ENCODE peak calls at places on chromosomes 1 and 21, in seven cellular contexts. W, G, Q, C, S, B and L are unnamed samples.

GRCh38 chr1:180266275-180267210 is 36.5 kb downstream of the LHX4 start:
- DNase-seq in W (no peak), G (no peak), Q (no peak), C (no peak), S (no peak), B (no peak), L (no peak)

GRCh38 chr1:94068096-94068830 is 52.7 kb downstream of the ABCA4 start:
- DNase-seq in W (no peak), G (no peak), Q (no peak), C (no peak), S (peak), B (no peak), L (no peak)

GRCh38 chr1:42978317-42979036 is 19.8 kb upstream of the SLC2A1 start:
- DNase-seq in W (no peak), G (no peak), Q (peak), C (no peak), S (no peak), B (no peak), L (no peak)

GRCh38 chr1:4122513-4123160 is 222.6 kb upstream of the C1orf174 start:
- DNase-seq in W (no peak), G (no peak), Q (no peak), C (no peak), S (no peak), B (no peak), L (no peak)

GRCh38 chr1:192639607-192640368 is 3.8 kb downstream of the RGS13 start:
- DNase-seq in W (no peak), G (no peak), Q (no peak), C (no peak), S (peak), B (no peak), L (no peak)

GRCh38 chr1:87439821-87440220 is 111.1 kb downstream of the LMO4 start:
- DNase-seq in W (no peak), G (no peak), Q (no peak), C (no peak), S (no peak), B (no peak), L (no peak)

GRCh38 chr1:157189096-157189495 is 50.9 kb upstream of the ETV3 start:
- DNase-seq in W (no peak), G (no peak), Q (no peak), C (no peak), S (no peak), B (no peak), L (no peak)

GRCh38 chr1:215749423-215749822 is 182.3 kb downstream of the KCTD3 start:
- DNase-seq in W (no peak), G (no peak), Q (no peak), C (no peak), S (no peak), B (no peak), L (no peak)

GRCh38 chr1:77978293-77978968 is 441 bp downstream of the FUBP1 start:
- DNase-seq in W (peak), G (peak), Q (peak), C (peak), S (peak), B (peak), L (peak)

GRCh38 chr1:110209715-110210603 is at the start of gene KCNC4:
- DNase-seq in W (peak), G (peak), Q (peak), C (peak), S (peak), B (peak), L (peak)

GRCh38 chr1:37537378-37537777 is 16.7 kb downstream of the SNIP1 start:
- DNase-seq in W (no peak), G (no peak), Q (no peak), C (no peak), S (peak), B (no peak), L (no peak)

GRCh38 chr1:92065042-92065441 is 10.2 kb downstream of the SETSIP start:
- DNase-seq in W (no peak), G (no peak), Q (peak), C (no peak), S (peak), B (no peak), L (no peak)

GRCh38 chr1:42844592-42845140 is 1.7 kb upstream of the ZNF691 start:
- DNase-seq in W (no peak), G (no peak), Q (no peak), C (no peak), S (no peak), B (no peak), L (no peak)

GRCh38 chr1:209105769-209106168 is 477.7 kb upstream of the CAMK1G start:
- DNase-seq in W (no peak), G (no peak), Q (no peak), C (no peak), S (no peak), B (no peak), L (no peak)

GRCh38 chr21:27213328-27213727 is 246.4 kb upstream of the ADAMTS5 start:
- DNase-seq in W (no peak), G (no peak), Q (peak), C (no peak), S (no peak), B (peak), L (no peak)

GRCh38 chr1:202343652-202344349 is 2.1 kb upstream of the UBE2T start:
- DNase-seq in W (no peak), G (no peak), Q (no peak), C (no peak), S (peak), B (peak), L (no peak)

GRCh38 chr1:81158592-81158991 is 642.1 kb upstream of the ADGRL2 start:
- DNase-seq in W (no peak), G (no peak), Q (peak), C (no peak), S (no peak), B (no peak), L (no peak)